ENCODE peak calls at places on chromosomes 12 and 14, in seven cellular contexts. O is BJ; H is LoVo; I is stimulated activated CD4-positive, alpha-beta T cell treated with anti-CD3 and anti-CD28 coated beads, Interleukin-2, amount 100 ng/mL, for 48 hours; N is thyroid gland; D is fibroblast of lung; T is NCI-H2029 treated with DMSO at 0.1 percent for 48 hours. W is an unnamed sample.

GRCh38 chr12:102484017-102484731 is 3.8 kb upstream of the IGF1 start:
- DNase-seq in O (no peak), H (peak; percentile 71), I (peak; percentile 52), N (peak; percentile 55), D (peak; percentile 39), T (peak; percentile 38), W (peak; percentile 20)

GRCh38 chr12:16020034-16020433 is 108.9 kb downstream of the DERA start:
- DNase-seq in O (no peak), H (no peak), I (no peak), N (no peak), D (no peak), T (no peak), W (no peak)

GRCh38 chr12:47024463-47024862 is 55.0 kb upstream of the PCED1B start:
- DNase-seq in O (no peak), H (no peak), I (no peak), N (no peak), D (peak; percentile 68), T (no peak), W (no peak)

GRCh38 chr12:124705545-124706138 is 138.2 kb upstream of the NCOR2 start:
- DNase-seq in O (no peak), H (no peak), I (no peak), N (peak; percentile 61), D (no peak), T (no peak), W (no peak)

GRCh38 chr12:38977132-38977531 is 71.7 kb upstream of the CPNE8 start:
- DNase-seq in O (no peak), H (no peak), I (no peak), N (no peak), D (no peak), T (no peak), W (no peak)

GRCh38 chr12:114407566-114408411 is 1.8 kb upstream of the TBX5 start:
- DNase-seq in O (peak; percentile 49), H (no peak), I (no peak), N (no peak), D (no peak), T (no peak), W (no peak)

GRCh38 chr14:101552786-101553231 is 8.5 kb upstream of the DIO3 start:
- DNase-seq in O (no peak), H (peak; percentile 86), I (no peak), N (no peak), D (no peak), T (no peak), W (no peak)

GRCh38 chr12:27531916-27532315 is 7.9 kb downstream of the PPFIBP1 start:
- DNase-seq in O (no peak), H (no peak), I (no peak), N (no peak), D (no peak), T (no peak), W (no peak)

GRCh38 chr12:53726946-53727309 is 324 bp downstream of the CALCOCO1 start:
- DNase-seq in O (no peak), H (peak; percentile 34), I (no peak), N (no peak), D (peak; percentile 41), T (no peak), W (no peak)

GRCh38 chr14:101077511-101078074 is 174.1 kb upstream of the RTL1 start:
- DNase-seq in O (no peak), H (no peak), I (no peak), N (peak; percentile 12), D (peak; percentile 68), T (no peak), W (no peak)

GRCh38 chr14:94545131-94545841 is 16.0 kb upstream of the SERPINA4 start:
- DNase-seq in O (no peak), H (no peak), I (no peak), N (no peak), D (peak; percentile 35), T (no peak), W (no peak)

GRCh38 chr12:12327802-12328201 is 22.2 kb downstream of the MANSC1 start:
- DNase-seq in O (no peak), H (peak; percentile 86), I (peak; percentile 7), N (no peak), D (peak; percentile 63), T (peak; percentile 80), W (no peak)

GRCh38 chr14:86430807-86431206 is 900.9 kb downstream of the FLRT2 start:
- DNase-seq in O (no peak), H (no peak), I (no peak), N (no peak), D (no peak), T (no peak), W (no peak)